ENCODE peak calls at places on chromosomes 6 and 20, in seven cellular contexts. R, C, H, T, N, G and P are unnamed samples.

GRCh38 chr6:42979523-42980177 is 669 bp upstream of the PEX6 start:
- DNase-seq in C (no peak), N (no peak), T (peak; percentile 72), R (peak; percentile 14), H (no peak), G (no peak), P (peak; percentile 82)

GRCh38 chr6:147156799-147157382 is 47.3 kb upstream of the STXBP5 start:
- DNase-seq in C (no peak), R (no peak), T (peak; percentile 78), N (no peak), G (peak; percentile 94), H (peak; percentile 37), P (peak; percentile 35)

GRCh38 chr6:39209908-39210307 is 19.4 kb downstream of the KCNK5 start:
- DNase-seq in C (no peak), R (no peak), G (no peak), N (no peak), H (no peak), T (no peak), P (no peak)

GRCh38 chr6:6556738-6557503 is 31.6 kb upstream of the LY86 start:
- DNase-seq in H (peak; percentile 39), C (peak; percentile 42), T (no peak), G (peak; percentile 43), R (peak; percentile 51), N (no peak), P (peak; percentile 52)

GRCh38 chr20:13228771-13229170 is 7.7 kb downstream of the ISM1 start:
- DNase-seq in C (no peak), R (no peak), G (no peak), H (no peak), T (no peak), N (no peak), P (no peak)

GRCh38 chr20:63332488-63333240 is 28.5 kb downstream of the CHRNA4 start:
- DNase-seq in G (no peak), H (no peak), R (no peak), C (no peak), N (no peak), T (no peak), P (no peak)

GRCh38 chr20:16104783-16105182 is 468.5 kb downstream of the KIF16B start:
- DNase-seq in C (no peak), R (no peak), N (no peak), H (no peak), T (no peak), G (no peak), P (no peak)

GRCh38 chr6:11486051-11486450 is 51.5 kb upstream of the TMEM170B start:
- DNase-seq in H (no peak), R (no peak), C (no peak), G (no peak), N (no peak), T (no peak), P (no peak)

DNA sequence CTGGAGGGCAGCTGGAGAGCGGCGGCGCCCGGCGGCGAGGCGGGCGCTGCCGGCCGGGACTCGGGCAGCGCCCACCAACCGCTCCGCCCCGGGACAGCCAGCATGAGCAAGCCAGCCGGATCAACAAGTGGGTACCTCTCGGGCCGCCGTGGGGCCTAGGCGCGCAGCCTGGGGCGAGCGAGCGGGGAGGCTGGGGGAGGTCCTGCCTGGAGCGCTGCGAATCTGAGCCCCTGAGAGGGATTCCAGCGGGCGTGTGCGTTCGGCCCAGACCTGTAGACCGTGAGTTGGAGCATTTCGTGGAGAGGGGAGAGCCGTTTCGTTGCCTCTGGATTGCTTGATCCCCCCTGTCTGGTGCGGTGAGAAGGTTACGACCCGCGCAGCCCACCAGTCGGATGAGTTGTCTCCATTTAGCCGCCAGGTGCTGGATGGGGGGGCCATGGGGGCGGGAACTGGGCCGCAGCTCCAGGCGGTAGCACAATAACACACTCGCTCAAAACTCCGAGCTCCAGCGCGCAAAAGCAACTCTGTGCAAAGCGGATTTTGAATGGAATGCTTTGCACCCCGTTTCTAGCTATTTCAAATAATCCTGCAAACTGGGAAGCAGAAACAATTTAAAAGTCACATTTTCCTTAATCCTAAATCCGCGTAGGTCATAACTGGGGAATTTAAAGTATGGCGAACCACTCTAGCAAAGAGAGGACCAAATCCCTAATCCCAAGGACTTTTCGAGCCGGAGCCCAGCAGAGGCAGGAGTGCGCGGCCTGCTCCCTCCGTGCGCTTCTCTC is 1.0 kb downstream of the NR2E1 start:
- DNase-seq in C (no peak), N (no peak), G (no peak), H (no peak), R (no peak), T (no peak), P (no peak)
- H3K4me3 ChIP-seq in C (no peak overlapping the region), N (peak overlapping the region; percentile 56), G (no peak overlapping the region), H (no peak overlapping the region), R (no peak overlapping the region), T (no peak overlapping the region), P (no peak overlapping the region)

GRCh38 chr6:26249959-26250805 is 114.8 kb upstream of the BTN3A2 start:
- DNase-seq in R (peak; percentile 84), H (peak; percentile 73), G (peak; percentile 83), C (peak; percentile 26), T (peak; percentile 81), N (no peak), P (peak; percentile 89)
- TF ChIP-seq CTCF in R (peak; percentile 31), H (peak; percentile 36), G (peak; percentile 56), C (no peak), T (peak; percentile 26), N (no peak), P (peak; percentile 69)

GRCh38 chr20:35489717-35490116 is 34.3 kb downstream of the CEP250 start:
- DNase-seq in R (no peak), N (no peak), H (no peak), G (no peak), C (no peak), T (no peak), P (no peak)

GRCh38 chr20:35492352-35492751 is 37.0 kb downstream of the CEP250 start:
- DNase-seq in C (no peak), N (no peak), T (no peak), H (no peak), G (no peak), R (no peak), P (no peak)

GRCh38 chr20:35487479-35487878 is 32.1 kb downstream of the CEP250 start:
- DNase-seq in G (no peak), C (no peak), T (no peak), R (no peak), H (no peak), N (no peak), P (no peak)

GRCh38 chr20:35491823-35492222 is 36.4 kb downstream of the CEP250 start:
- DNase-seq in C (no peak), R (no peak), G (peak; percentile 15), T (no peak), N (no peak), H (no peak), P (no peak)

DNA sequence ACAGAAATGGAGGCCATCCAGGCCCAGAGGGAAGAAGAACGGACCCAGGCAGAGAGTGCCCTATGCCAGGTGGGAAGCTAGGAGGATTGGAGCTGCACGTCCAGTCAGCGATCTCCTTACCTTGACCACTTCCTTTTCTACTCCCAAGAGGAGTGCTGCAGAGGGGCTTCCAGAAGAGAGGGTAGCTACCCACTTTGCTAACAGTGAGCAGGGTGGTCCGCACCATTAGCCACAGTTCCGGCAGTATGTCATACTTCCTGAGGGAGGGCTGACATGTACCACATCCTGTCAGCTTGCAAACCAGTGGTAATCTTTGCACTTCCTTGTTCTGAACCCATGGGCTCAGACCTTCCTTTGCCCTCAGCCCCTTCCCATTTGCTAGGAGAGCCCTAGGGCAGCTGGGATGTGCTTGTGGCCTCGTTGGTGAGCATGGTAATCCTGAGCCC is 35.4 kb downstream of the CEP250 start:
- DNase-seq in C (no peak), N (no peak), R (peak; percentile 49), T (no peak), G (no peak), H (no peak), P (no peak)
- H3K4me3 ChIP-seq in C (no peak overlapping the region), N (peak overlapping the region; percentile 41), R (no peak overlapping the region), T (no peak overlapping the region), G (no peak overlapping the region), H (no peak overlapping the region), P (no peak overlapping the region)

GRCh38 chr20:62133864-62134263 is 9.3 kb downstream of the PSMA7 start:
- DNase-seq in N (peak; percentile 71), T (no peak), R (no peak), C (no peak), H (no peak), G (no peak), P (no peak)
- TF ChIP-seq CTCF in N (no peak), T (no peak), R (no peak), C (no peak), H (peak; percentile 9), G (peak; percentile 38), P (no peak)

DNA sequence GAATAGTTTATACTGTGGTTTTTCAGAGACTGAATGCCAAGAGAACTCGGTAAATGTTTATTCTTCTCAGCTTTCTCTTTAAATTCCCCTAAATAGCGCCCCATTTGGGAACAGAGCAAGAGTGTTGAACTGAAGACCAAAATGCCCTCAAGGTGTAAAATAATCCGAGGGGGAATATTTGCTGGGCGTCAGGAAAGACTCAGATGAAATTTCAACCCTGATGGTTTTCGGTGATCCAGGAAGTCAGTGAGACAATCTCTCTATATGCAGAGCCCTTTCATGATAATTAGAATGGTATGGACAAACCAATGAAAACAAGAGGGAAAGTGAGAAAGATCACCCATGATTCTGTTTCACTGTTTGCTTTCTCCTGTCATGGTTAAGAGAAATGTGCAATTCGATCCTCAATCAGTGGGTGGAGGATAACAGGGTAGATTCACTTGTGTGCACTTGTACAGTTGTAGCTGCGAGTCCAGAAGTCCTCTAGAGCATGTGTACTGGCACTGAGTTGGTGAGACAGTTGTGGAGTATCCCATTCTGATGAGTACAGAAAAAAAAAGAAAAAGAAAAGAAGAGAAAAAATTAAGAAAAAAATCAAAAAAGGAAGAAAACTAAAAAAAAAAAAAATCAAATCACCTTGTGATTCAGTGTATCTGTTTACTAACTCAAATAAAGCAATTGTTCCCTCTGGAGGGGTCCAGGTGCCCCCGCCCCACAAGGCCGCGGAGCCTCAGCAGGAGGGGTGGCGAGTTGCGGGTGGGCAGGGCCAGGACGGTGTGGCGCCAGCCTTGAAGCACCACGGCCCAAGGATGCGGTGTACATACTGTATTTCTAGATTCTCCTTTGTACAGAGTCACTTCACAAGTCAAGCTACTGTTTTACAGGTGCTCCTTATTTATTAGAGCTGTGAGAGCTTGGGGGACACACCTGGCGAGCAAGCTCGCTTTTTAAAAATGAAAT is 164.9 kb downstream of the SCML4 start:
- DNase-seq in G (peak; percentile 57), C (no peak), R (no peak), H (no peak), T (peak; percentile 29), N (no peak), P (peak; percentile 55)
- H3K4me3 ChIP-seq in G (no peak overlapping the region), C (no peak overlapping the region), R (no peak overlapping the region), H (no peak overlapping the region), T (no peak overlapping the region), N (no peak overlapping the region), P (no peak overlapping the region)

DNA sequence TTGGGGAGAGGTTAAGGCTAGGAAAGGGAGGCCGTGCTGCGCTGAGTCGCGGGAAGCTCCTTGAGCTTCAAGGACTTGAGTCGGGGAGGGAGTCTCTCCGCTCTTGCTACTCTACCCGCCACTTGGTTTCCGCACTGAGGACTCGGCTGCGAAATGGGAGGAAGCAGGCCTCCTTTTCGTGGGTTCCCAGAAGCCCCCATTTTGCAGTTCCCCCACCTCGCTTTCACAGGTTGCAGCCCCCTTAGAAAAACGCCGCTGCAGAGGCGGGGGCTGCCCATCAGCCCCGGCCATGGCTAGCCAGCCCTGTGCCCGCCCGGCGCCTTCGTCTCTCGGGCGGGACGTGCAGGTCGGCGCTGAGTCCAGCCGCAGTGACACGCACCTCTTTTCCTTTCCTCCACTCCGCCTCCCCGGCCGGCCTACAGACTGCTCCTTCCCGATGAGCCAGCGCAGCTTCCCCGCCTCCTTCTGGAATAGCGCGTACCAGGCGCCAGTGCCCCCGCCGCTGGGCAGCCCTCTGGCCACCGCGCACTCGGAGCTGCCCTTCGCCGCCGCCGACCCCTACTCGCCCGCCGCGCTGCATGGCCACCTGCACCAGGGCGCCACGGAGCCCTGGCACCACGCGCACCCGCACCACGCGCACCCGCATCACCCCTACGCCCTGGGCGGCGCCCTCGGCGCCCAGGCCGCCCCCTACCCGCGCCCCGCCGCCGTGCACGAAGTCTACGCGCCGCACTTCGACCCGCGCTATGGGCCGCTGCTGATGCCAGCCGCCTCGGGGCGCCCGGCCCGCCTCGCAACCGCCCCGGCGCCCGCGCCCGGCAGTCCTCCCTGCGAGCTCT is 5.0 kb downstream of the VGLL2 start:
- DNase-seq in T (peak; percentile 49), R (peak; percentile 23), C (peak; percentile 16), H (no peak), G (no peak), N (no peak), P (peak; percentile 42)
- TF ChIP-seq CTCF in T (no peak), R (no peak), C (no peak), H (no peak), G (no peak), N (no peak), P (no peak)